ENCODE peak calls at places on chromosomes 12 and 14, in eight cellular contexts. E, G, Q, L, A, W, Z and H are unnamed samples.
A peak's percentile ranks its signal among the peaks of the same experiment; 100 is the strongest.

GRCh38 chr12:124422142-124422569 is 127.3 kb downstream of the RFLNA start:
- DNase-seq in E (no peak), G (no peak), Q (no peak), L (no peak), A (peak; percentile 76), W (peak; percentile 33), Z (peak; percentile 28), H (peak; percentile 61)

GRCh38 chr12:105420046-105420445 is 89.6 kb downstream of the C12orf75 start:
- DNase-seq in E (no peak), G (no peak), Q (no peak), L (no peak), A (no peak), W (no peak), Z (no peak), H (no peak)

GRCh38 chr14:60958146-60958545 is 22.7 kb downstream of the TRMT5 start:
- DNase-seq in E (no peak), G (no peak), Q (no peak), L (no peak), A (no peak), W (no peak), Z (no peak), H (no peak)

GRCh38 chr14:72488551-72488950 is 405.4 kb downstream of the DPF3 start:
- DNase-seq in E (no peak), G (no peak), Q (no peak), L (no peak), A (no peak), W (no peak), Z (no peak), H (no peak)

GRCh38 chr12:14126692-14127091 is 145.3 kb upstream of the GRIN2B start:
- DNase-seq in E (no peak), G (no peak), Q (no peak), L (no peak), A (no peak), W (no peak), Z (no peak), H (no peak)

GRCh38 chr12:54390668-54391551 is 6.4 kb upstream of the ZNF385A start:
- DNase-seq in E (no peak), G (peak; percentile 59), Q (peak; percentile 60), L (peak; percentile 41), A (peak; percentile 93), W (no peak), Z (no peak), H (no peak)

GRCh38 chr12:19759229-19759628 is 319.9 kb downstream of the AEBP2 start:
- DNase-seq in E (no peak), G (peak; percentile 41), Q (no peak), L (no peak), A (no peak), W (no peak), Z (peak; percentile 71), H (no peak)

GRCh38 chr14:100640481-100641273 is 53.5 kb upstream of the BEGAIN start:
- DNase-seq in E (no peak), G (peak; percentile 38), Q (peak; percentile 53), L (no peak), A (no peak), W (no peak), Z (no peak), H (no peak)

GRCh38 chr14:97077687-97078086 is 280.5 kb downstream of the VRK1 start:
- DNase-seq in E (no peak), G (no peak), Q (no peak), L (no peak), A (no peak), W (no peak), Z (no peak), H (no peak)